ENCODE peak calls at places on chromosomes 4 and X, in nine cellular contexts. One of them, this sample, is unnamed.

GRCh38 chr4:13430834-13431568 is 53.1 kb downstream of the RAB28 start:
- DNase-seq in dorsolateral prefrontal cortex: no peak
- DNase-seq in body of pancreas: peak
- DNase-seq in RWPE1: no peak
- DNase-seq in WERI-Rb-1: no peak
- DNase-seq in prostate gland: no peak
- DNase-seq in K562: peak
- DNase-seq in A549: no peak
- DNase-seq in upper lobe of right lung: no peak
- DNase-seq in this sample: no peak

GRCh38 chr4:126627255-126627654 is 1005.5 kb upstream of the INTU start:
- DNase-seq in dorsolateral prefrontal cortex: no peak
- DNase-seq in body of pancreas: no peak
- DNase-seq in RWPE1: peak
- DNase-seq in WERI-Rb-1: peak
- DNase-seq in prostate gland: no peak
- DNase-seq in K562: no peak
- DNase-seq in A549: no peak
- DNase-seq in upper lobe of right lung: no peak
- DNase-seq in this sample: no peak

GRCh38 chrX:19303216-19303880 is 40.4 kb upstream of the PDHA1 start:
- DNase-seq in dorsolateral prefrontal cortex: no peak
- DNase-seq in body of pancreas: no peak
- DNase-seq in RWPE1: peak
- DNase-seq in WERI-Rb-1: no peak
- DNase-seq in prostate gland: no peak
- DNase-seq in K562: no peak
- DNase-seq in A549: peak
- DNase-seq in upper lobe of right lung: no peak
- DNase-seq in this sample: no peak

GRCh38 chr4:101667348-101667747 is 123.2 kb upstream of the BANK1 start:
- DNase-seq in dorsolateral prefrontal cortex: no peak
- DNase-seq in body of pancreas: no peak
- DNase-seq in RWPE1: no peak
- DNase-seq in WERI-Rb-1: no peak
- DNase-seq in prostate gland: no peak
- DNase-seq in K562: no peak
- DNase-seq in A549: no peak
- DNase-seq in upper lobe of right lung: no peak
- DNase-seq in this sample: no peak

GRCh38 chrX:122389005-122389404 is 795.1 kb upstream of the GRIA3 start:
- DNase-seq in dorsolateral prefrontal cortex: no peak
- DNase-seq in body of pancreas: no peak
- DNase-seq in RWPE1: no peak
- DNase-seq in WERI-Rb-1: no peak
- DNase-seq in prostate gland: no peak
- DNase-seq in K562: no peak
- DNase-seq in A549: no peak
- DNase-seq in upper lobe of right lung: no peak
- DNase-seq in this sample: no peak

GRCh38 chr4:98148856-98149255 is 5.6 kb upstream of the STPG2 start:
- DNase-seq in dorsolateral prefrontal cortex: no peak
- DNase-seq in body of pancreas: no peak
- DNase-seq in RWPE1: no peak
- DNase-seq in WERI-Rb-1: no peak
- DNase-seq in prostate gland: no peak
- DNase-seq in K562: no peak
- DNase-seq in A549: no peak
- DNase-seq in upper lobe of right lung: no peak
- DNase-seq in this sample: no peak

GRCh38 chrX:24643116-24643515 is 4.0 kb downstream of the PCYT1B start:
- DNase-seq in dorsolateral prefrontal cortex: no peak
- DNase-seq in body of pancreas: no peak
- DNase-seq in RWPE1: peak
- DNase-seq in WERI-Rb-1: no peak
- DNase-seq in prostate gland: no peak
- DNase-seq in K562: peak
- DNase-seq in A549: no peak
- DNase-seq in upper lobe of right lung: no peak
- DNase-seq in this sample: no peak

GRCh38 chr4:75141162-75141561 is 208.2 kb downstream of the PARM1 start:
- DNase-seq in dorsolateral prefrontal cortex: no peak
- DNase-seq in body of pancreas: no peak
- DNase-seq in RWPE1: no peak
- DNase-seq in WERI-Rb-1: no peak
- DNase-seq in prostate gland: no peak
- DNase-seq in K562: no peak
- DNase-seq in A549: no peak
- DNase-seq in upper lobe of right lung: no peak
- DNase-seq in this sample: no peak

GRCh38 chr4:2637956-2638552 is 101.6 kb downstream of the FAM193A start:
- DNase-seq in dorsolateral prefrontal cortex: no peak
- DNase-seq in body of pancreas: no peak
- DNase-seq in RWPE1: no peak
- DNase-seq in WERI-Rb-1: no peak
- DNase-seq in prostate gland: no peak
- DNase-seq in K562: no peak
- DNase-seq in A549: no peak
- DNase-seq in upper lobe of right lung: peak
- DNase-seq in this sample: no peak

GRCh38 chrX:148504412-148504950 is 4.1 kb downstream of the AFF2 start:
- DNase-seq in dorsolateral prefrontal cortex: no peak
- DNase-seq in body of pancreas: no peak
- DNase-seq in RWPE1: no peak
- DNase-seq in WERI-Rb-1: no peak
- DNase-seq in prostate gland: no peak
- DNase-seq in K562: no peak
- DNase-seq in A549: no peak
- DNase-seq in upper lobe of right lung: no peak
- DNase-seq in this sample: no peak

GRCh38 chr4:9997881-9998280 is 23.4 kb downstream of the SLC2A9 start:
- DNase-seq in dorsolateral prefrontal cortex: no peak
- DNase-seq in body of pancreas: no peak
- DNase-seq in RWPE1: no peak
- DNase-seq in WERI-Rb-1: no peak
- DNase-seq in prostate gland: no peak
- DNase-seq in K562: no peak
- DNase-seq in A549: no peak
- DNase-seq in upper lobe of right lung: no peak
- DNase-seq in this sample: no peak

GRCh38 chr4:16641971-16642370 is 256.5 kb downstream of the LDB2 start:
- DNase-seq in dorsolateral prefrontal cortex: no peak
- DNase-seq in body of pancreas: no peak
- DNase-seq in RWPE1: no peak
- DNase-seq in WERI-Rb-1: no peak
- DNase-seq in prostate gland: no peak
- DNase-seq in K562: no peak
- DNase-seq in A549: no peak
- DNase-seq in upper lobe of right lung: no peak
- DNase-seq in this sample: no peak

GRCh38 chrX:21840199-21840557 is 761 bp downstream of the MBTPS2 start:
- DNase-seq in dorsolateral prefrontal cortex: no peak
- DNase-seq in body of pancreas: no peak
- DNase-seq in RWPE1: no peak
- DNase-seq in WERI-Rb-1: no peak
- DNase-seq in prostate gland: no peak
- DNase-seq in K562: no peak
- DNase-seq in A549: no peak
- DNase-seq in upper lobe of right lung: no peak
- DNase-seq in this sample: no peak

GRCh38 chr4:38759077-38759789 is 23.6 kb downstream of the TLR10 start:
- DNase-seq in dorsolateral prefrontal cortex: peak
- DNase-seq in body of pancreas: peak
- DNase-seq in RWPE1: peak
- DNase-seq in WERI-Rb-1: peak
- DNase-seq in prostate gland: peak
- DNase-seq in K562: peak
- DNase-seq in A549: peak
- DNase-seq in upper lobe of right lung: no peak
- DNase-seq in this sample: peak

GRCh38 chr4:143411527-143412480 is 75.1 kb downstream of the GAB1 start:
- DNase-seq in dorsolateral prefrontal cortex: peak
- DNase-seq in body of pancreas: no peak
- DNase-seq in RWPE1: no peak
- DNase-seq in WERI-Rb-1: no peak
- DNase-seq in prostate gland: no peak
- DNase-seq in K562: no peak
- DNase-seq in A549: no peak
- DNase-seq in upper lobe of right lung: no peak
- DNase-seq in this sample: no peak

GRCh38 chr4:40515037-40515397 is 114.6 kb downstream of the RBM47 start:
- DNase-seq in dorsolateral prefrontal cortex: no peak
- DNase-seq in body of pancreas: no peak
- DNase-seq in RWPE1: peak
- DNase-seq in WERI-Rb-1: no peak
- DNase-seq in prostate gland: peak
- DNase-seq in K562: no peak
- DNase-seq in A549: no peak
- DNase-seq in upper lobe of right lung: no peak
- DNase-seq in this sample: no peak

GRCh38 chrX:155068165-155068564 is 2.8 kb downstream of the CMC4 start:
- DNase-seq in dorsolateral prefrontal cortex: no peak
- DNase-seq in body of pancreas: no peak
- DNase-seq in RWPE1: no peak
- DNase-seq in WERI-Rb-1: no peak
- DNase-seq in prostate gland: no peak
- DNase-seq in K562: no peak
- DNase-seq in A549: peak
- DNase-seq in upper lobe of right lung: no peak
- DNase-seq in this sample: no peak

GRCh38 chr4:103076777-103077347 is 301 bp upstream of the SLC9B2 start:
- DNase-seq in dorsolateral prefrontal cortex: no peak
- DNase-seq in body of pancreas: no peak
- DNase-seq in RWPE1: no peak
- DNase-seq in WERI-Rb-1: no peak
- DNase-seq in prostate gland: no peak
- DNase-seq in K562: no peak
- DNase-seq in A549: no peak
- DNase-seq in upper lobe of right lung: no peak
- DNase-seq in this sample: no peak

GRCh38 chr4:174522183-174523002 is at the start of gene HPGD:
- DNase-seq in dorsolateral prefrontal cortex: no peak
- DNase-seq in body of pancreas: peak
- DNase-seq in RWPE1: no peak
- DNase-seq in WERI-Rb-1: peak
- DNase-seq in prostate gland: peak
- DNase-seq in K562: peak
- DNase-seq in A549: peak
- DNase-seq in upper lobe of right lung: peak
- DNase-seq in this sample: peak

GRCh38 chrX:47540754-47541538 is 20.1 kb upstream of the ARAF start:
- DNase-seq in dorsolateral prefrontal cortex: peak
- DNase-seq in body of pancreas: peak
- DNase-seq in RWPE1: peak
- DNase-seq in WERI-Rb-1: peak
- DNase-seq in prostate gland: peak
- DNase-seq in K562: peak
- DNase-seq in A549: peak
- DNase-seq in upper lobe of right lung: peak
- DNase-seq in this sample: no peak

GRCh38 chr4:170007113-170007512 is 19.1 kb downstream of the MFAP3L start:
- DNase-seq in dorsolateral prefrontal cortex: no peak
- DNase-seq in body of pancreas: no peak
- DNase-seq in RWPE1: no peak
- DNase-seq in WERI-Rb-1: no peak
- DNase-seq in prostate gland: no peak
- DNase-seq in K562: peak
- DNase-seq in A549: no peak
- DNase-seq in upper lobe of right lung: no peak
- DNase-seq in this sample: no peak

GRCh38 chrX:3262906-3263305 is 83.5 kb downstream of the MXRA5 start:
- DNase-seq in dorsolateral prefrontal cortex: no peak
- DNase-seq in body of pancreas: peak
- DNase-seq in RWPE1: peak
- DNase-seq in WERI-Rb-1: no peak
- DNase-seq in prostate gland: no peak
- DNase-seq in K562: no peak
- DNase-seq in A549: peak
- DNase-seq in upper lobe of right lung: no peak
- DNase-seq in this sample: no peak

GRCh38 chr4:139301821-139302611 is at the start of gene NDUFC1:
- DNase-seq in dorsolateral prefrontal cortex: peak
- DNase-seq in body of pancreas: peak
- DNase-seq in RWPE1: peak
- DNase-seq in WERI-Rb-1: peak
- DNase-seq in prostate gland: peak
- DNase-seq in K562: peak
- DNase-seq in A549: peak
- DNase-seq in upper lobe of right lung: peak
- DNase-seq in this sample: peak

GRCh38 chr4:36235306-36235705 is 9.0 kb downstream of the ARAP2 start:
- DNase-seq in dorsolateral prefrontal cortex: no peak
- DNase-seq in body of pancreas: no peak
- DNase-seq in RWPE1: peak
- DNase-seq in WERI-Rb-1: no peak
- DNase-seq in prostate gland: no peak
- DNase-seq in K562: no peak
- DNase-seq in A549: no peak
- DNase-seq in upper lobe of right lung: no peak
- DNase-seq in this sample: no peak
- H3K27ac ChIP-seq in dorsolateral prefrontal cortex: peak
- H3K27ac ChIP-seq in body of pancreas: no peak
- H3K27ac ChIP-seq in RWPE1: no peak
- H3K27ac ChIP-seq in WERI-Rb-1: no peak
- H3K27ac ChIP-seq in prostate gland: no peak
- H3K27ac ChIP-seq in K562: no peak
- H3K27ac ChIP-seq in A549: no peak
- H3K27ac ChIP-seq in upper lobe of right lung: no peak
- H3K27ac ChIP-seq in this sample: no peak

GRCh38 chr4:184268574-184269160 is 51.0 kb upstream of the ENPP6 start:
- DNase-seq in dorsolateral prefrontal cortex: no peak
- DNase-seq in body of pancreas: no peak
- DNase-seq in RWPE1: no peak
- DNase-seq in WERI-Rb-1: no peak
- DNase-seq in prostate gland: no peak
- DNase-seq in K562: peak
- DNase-seq in A549: no peak
- DNase-seq in upper lobe of right lung: no peak
- DNase-seq in this sample: no peak
- TF ChIP-seq CTCF in dorsolateral prefrontal cortex: no peak
- TF ChIP-seq CTCF in body of pancreas: no peak
- TF ChIP-seq CTCF in RWPE1: no peak
- TF ChIP-seq CTCF in WERI-Rb-1: no peak
- TF ChIP-seq CTCF in prostate gland: no peak
- TF ChIP-seq CTCF in K562: peak
- TF ChIP-seq CTCF in A549: no peak
- TF ChIP-seq CTCF in upper lobe of right lung: no peak
- TF ChIP-seq CTCF in this sample: no peak

GRCh38 chrX:49162620-49163019 is at the start of gene MAGIX:
- DNase-seq in dorsolateral prefrontal cortex: no peak
- DNase-seq in body of pancreas: peak
- DNase-seq in RWPE1: no peak
- DNase-seq in WERI-Rb-1: no peak
- DNase-seq in prostate gland: no peak
- DNase-seq in K562: no peak
- DNase-seq in A549: no peak
- DNase-seq in upper lobe of right lung: no peak
- DNase-seq in this sample: no peak
- H3K27ac ChIP-seq in dorsolateral prefrontal cortex: peak
- H3K27ac ChIP-seq in body of pancreas: peak
- H3K27ac ChIP-seq in RWPE1: peak
- H3K27ac ChIP-seq in WERI-Rb-1: no peak
- H3K27ac ChIP-seq in prostate gland: peak
- H3K27ac ChIP-seq in K562: peak
- H3K27ac ChIP-seq in A549: peak
- H3K27ac ChIP-seq in upper lobe of right lung: peak
- H3K27ac ChIP-seq in this sample: peak

GRCh38 chr4:60744767-60745166 is 455.4 kb upstream of the ADGRL3 start:
- DNase-seq in dorsolateral prefrontal cortex: no peak
- DNase-seq in body of pancreas: no peak
- DNase-seq in RWPE1: no peak
- DNase-seq in WERI-Rb-1: peak
- DNase-seq in prostate gland: no peak
- DNase-seq in K562: no peak
- DNase-seq in A549: no peak
- DNase-seq in upper lobe of right lung: no peak
- DNase-seq in this sample: no peak
- TF ChIP-seq CTCF in dorsolateral prefrontal cortex: no peak
- TF ChIP-seq CTCF in body of pancreas: no peak
- TF ChIP-seq CTCF in RWPE1: no peak
- TF ChIP-seq CTCF in WERI-Rb-1: peak
- TF ChIP-seq CTCF in prostate gland: no peak
- TF ChIP-seq CTCF in K562: no peak
- TF ChIP-seq CTCF in A549: no peak
- TF ChIP-seq CTCF in upper lobe of right lung: no peak
- TF ChIP-seq CTCF in this sample: no peak

This sample was measured in CD4-positive, alpha-beta T cell.